ENCODE peak calls at places on chromosomes 11 and 22, in seven cellular contexts. T is SJSA1, B is adrenal gland, U is ovary, Z is breast epithelium, F is AG04450, R is thyroid gland. K is an unnamed sample.

GRCh38 chr22:33576205-33576604 is 344.1 kb downstream of the LARGE1 start:
- DNase-seq in T (no peak), B (no peak), U (no peak), Z (no peak), F (no peak), R (no peak), K (no peak)

GRCh38 chr11:15783619-15784018 is 572.7 kb downstream of the SOX6 start:
- DNase-seq in T (no peak), B (no peak), U (no peak), Z (no peak), F (no peak), R (no peak), K (no peak)

GRCh38 chr11:3825473-3826154 is 15.1 kb downstream of the RHOG start:
- DNase-seq in T (no peak), B (no peak), U (no peak), Z (no peak), F (no peak), R (no peak), K (no peak)

GRCh38 chr11:11409916-11410315 is 56.9 kb upstream of the CSNK2A3 start:
- DNase-seq in T (no peak), B (no peak), U (no peak), Z (no peak), F (no peak), R (no peak), K (peak; percentile 58)

GRCh38 chr22:24097961-24098391 is 83.3 kb upstream of the SUSD2 start:
- DNase-seq in T (no peak), B (no peak), U (no peak), Z (no peak), F (no peak), R (no peak), K (no peak)

GRCh38 chr22:45155050-45155840 is 8.5 kb upstream of the NUP50 start:
- DNase-seq in T (no peak), B (no peak), U (no peak), Z (no peak), F (no peak), R (no peak), K (no peak)

GRCh38 chr22:50083462-50084081 is 1.7 kb downstream of the MLC1 start:
- DNase-seq in T (no peak), B (no peak), U (no peak), Z (no peak), F (no peak), R (no peak), K (no peak)

GRCh38 chr11:79949574-79949973 is 508.7 kb upstream of the TENM4 start:
- DNase-seq in T (no peak), B (no peak), U (no peak), Z (no peak), F (no peak), R (no peak), K (no peak)

GRCh38 chr11:119940401-119940976 is 197.4 kb downstream of the TRIM29 start:
- DNase-seq in T (no peak), B (no peak), U (no peak), Z (no peak), F (no peak), R (no peak), K (no peak)

GRCh38 chr22:36334838-36335603 is 52.7 kb downstream of the MYH9 start:
- DNase-seq in T (peak; percentile 87), B (peak; percentile 76), U (no peak), Z (peak; percentile 78), F (peak; percentile 70), R (peak; percentile 50), K (no peak)

GRCh38 chr22:20550851-20551744 is 43.7 kb downstream of the MED15 start:
- DNase-seq in T (no peak), B (peak; percentile 80), U (peak; percentile 71), Z (peak; percentile 41), F (no peak), R (no peak), K (peak; percentile 81)

GRCh38 chr11:128411149-128411548 is 176.2 kb downstream of the ETS1 start:
- DNase-seq in T (no peak), B (no peak), U (no peak), Z (no peak), F (no peak), R (no peak), K (no peak)

GRCh38 chr11:126518130-126518995 is 162.9 kb downstream of the ST3GAL4 start:
- DNase-seq in T (no peak), B (no peak), U (no peak), Z (no peak), F (no peak), R (no peak), K (no peak)

GRCh38 chr22:37270928-37271650 is 11.2 kb upstream of the CYTH4 start:
- DNase-seq in T (no peak), B (no peak), U (no peak), Z (no peak), F (no peak), R (no peak), K (no peak)

GRCh38 chr11:1782831-1783724 is 19.4 kb upstream of the CTSD start:
- DNase-seq in T (peak; percentile 75), B (peak; percentile 63), U (no peak), Z (no peak), F (no peak), R (no peak), K (no peak)

GRCh38 chr11:86629070-86629706 is 43.2 kb downstream of the ME3 start:
- DNase-seq in T (no peak), B (peak; percentile 53), U (peak; percentile 41), Z (no peak), F (no peak), R (no peak), K (no peak)

GRCh38 chr11:8871283-8871775 is 39.7 kb upstream of the AKIP1 start:
- DNase-seq in T (peak; percentile 68), B (peak; percentile 79), U (peak; percentile 83), Z (peak; percentile 56), F (peak; percentile 87), R (peak; percentile 68), K (peak; percentile 59)

DNA sequence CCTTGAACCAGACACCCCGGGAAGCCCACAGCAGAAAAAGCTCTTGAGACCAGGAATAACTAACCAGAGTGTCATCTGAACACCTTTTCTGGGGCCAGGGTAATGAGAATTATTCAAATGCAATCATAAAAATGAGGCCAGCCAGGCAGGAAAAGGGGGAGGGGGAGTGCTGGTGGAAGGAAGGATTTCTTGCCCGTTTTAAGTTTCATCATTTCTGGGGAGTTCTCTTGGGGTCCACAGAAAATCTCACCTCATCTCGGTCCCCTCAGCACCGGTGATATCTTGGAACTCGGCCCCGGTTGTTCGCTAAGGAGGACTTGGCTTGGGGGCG is 495 bp upstream of the PKNOX2 start:
- DNase-seq in T (no peak), B (no peak), U (no peak), Z (no peak), F (no peak), R (no peak), K (no peak)
- H3K4me3 ChIP-seq in T (no peak overlapping the region), B (no peak overlapping the region), U (peak overlapping the region; percentile 62), Z (peak overlapping the region; percentile 58), F (peak overlapping the region; percentile 46), R (peak overlapping the region; percentile 39), K (peak overlapping the region; percentile 72)

DNA sequence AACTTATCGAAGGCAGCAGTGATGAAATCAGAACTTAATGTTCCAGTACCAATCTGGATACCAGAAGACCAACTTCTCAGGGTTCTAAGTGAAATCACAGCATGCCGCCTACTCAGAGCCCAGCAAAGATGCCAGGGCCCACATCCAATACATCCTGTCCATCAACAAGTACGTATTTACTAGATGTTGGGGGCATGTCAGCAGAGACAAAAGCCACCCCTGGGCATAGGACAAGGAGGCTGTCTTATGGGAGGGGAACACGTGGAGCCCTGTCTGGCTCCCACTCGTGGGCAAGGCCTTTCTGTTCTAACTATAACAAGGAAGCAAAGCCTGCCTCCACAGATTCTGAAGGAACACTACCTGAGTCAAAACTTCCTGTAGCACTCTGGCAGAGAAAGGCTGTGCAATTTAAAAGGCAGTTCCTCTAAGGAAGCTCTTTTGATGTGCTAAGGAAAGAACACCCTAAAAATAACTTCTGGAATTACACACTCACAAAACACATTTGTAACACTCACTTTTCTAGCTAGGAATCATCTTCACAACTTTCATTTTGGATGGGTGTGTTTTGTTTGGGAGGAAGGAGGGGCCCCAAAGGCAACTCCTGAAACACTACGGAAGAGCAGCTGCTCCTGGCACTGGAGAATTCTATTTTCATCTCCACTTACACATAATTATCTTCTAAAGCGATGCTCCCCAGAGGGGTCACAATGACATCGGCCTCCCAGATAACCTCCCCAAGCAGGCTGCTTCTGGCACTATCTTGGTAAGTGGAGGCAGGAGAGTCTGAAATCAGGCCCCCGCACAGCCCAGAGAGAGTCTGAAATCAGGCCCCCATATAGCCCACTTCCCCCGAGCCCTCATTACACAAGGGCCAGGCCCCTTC is 14.2 kb downstream of the SMCO4 start:
- DNase-seq in T (no peak), B (no peak), U (no peak), Z (no peak), F (no peak), R (no peak), K (peak; percentile 31)
- H3K27ac ChIP-seq in T (no peak overlapping the region), B (peak overlapping the region; percentile 45), U (peak overlapping the region; percentile 62), Z (peak overlapping the region; percentile 90), F (no peak overlapping the region), R (peak overlapping the region; percentile 79), K (peak overlapping the region; percentile 93)

GRCh38 chr22:43252319-43252718 is 65.4 kb upstream of the TTLL12 start:
- DNase-seq in T (no peak), B (peak; percentile 76), U (no peak), Z (no peak), F (no peak), R (no peak), K (no peak)
- H3K4me3 ChIP-seq in T (no peak overlapping the region), B (no peak overlapping the region), U (no peak overlapping the region), Z (no peak overlapping the region), F (no peak overlapping the region), R (no peak overlapping the region), K (no peak overlapping the region)

GRCh38 chr11:17161515-17161914 is 46.3 kb downstream of the PIK3C2A start:
- DNase-seq in T (no peak), B (no peak), U (no peak), Z (no peak), F (no peak), R (no peak), K (no peak)
- H3K27ac ChIP-seq in T (no peak overlapping the region), B (peak overlapping the region; percentile 36), U (no peak overlapping the region), Z (no peak overlapping the region), F (no peak overlapping the region), R (peak overlapping the region; percentile 37), K (no peak overlapping the region)

GRCh38 chr22:46812034-46812605 is 49.7 kb downstream of the TBC1D22A start:
- DNase-seq in T (no peak), B (no peak), U (no peak), Z (no peak), F (no peak), R (no peak), K (no peak)
- H3K4me3 ChIP-seq in T (no peak overlapping the region), B (no peak overlapping the region), U (no peak overlapping the region), Z (no peak overlapping the region), F (no peak overlapping the region), R (no peak overlapping the region), K (no peak overlapping the region)

GRCh38 chr11:17734418-17734911 is at the start of gene KCNC1:
- DNase-seq in T (no peak), B (peak; percentile 39), U (peak; percentile 44), Z (no peak), F (no peak), R (peak; percentile 46), K (peak; percentile 67)
- H3K27ac ChIP-seq in T (no peak within 1 kb of the TSS), B (no peak within 1 kb of the TSS), U (no peak within 1 kb of the TSS), Z (no peak within 1 kb of the TSS), F (no peak within 1 kb of the TSS), R (no peak within 1 kb of the TSS), K (no peak within 1 kb of the TSS)

GRCh38 chr11:116730568-116730967 is 42.2 kb downstream of the BUD13 start:
- DNase-seq in T (no peak), B (no peak), U (no peak), Z (no peak), F (no peak), R (no peak), K (peak; percentile 55)
- H3K4me3 ChIP-seq in T (no peak overlapping the region), B (no peak overlapping the region), U (no peak overlapping the region), Z (no peak overlapping the region), F (no peak overlapping the region), R (no peak overlapping the region), K (no peak overlapping the region)

K was measured in right cardiac atrium.